ENCODE peak calls at places on chromosomes 12 and 14, in six cellular contexts. S is SK-N-SH, K is HCT116, C is GM12878, O is K562, U is H1. R is an unnamed sample.

GRCh38 chr14:36097356-36097755 is 79.2 kb downstream of the PTCSC3 start:
- DNase-seq in S (no peak), K (no peak), C (no peak), O (no peak), U (no peak), R (no peak)

GRCh38 chr14:103260629-103261124 is 73.4 kb upstream of the EIF5 start:
- DNase-seq in S (peak; percentile 57), K (no peak), C (no peak), O (no peak), U (no peak), R (no peak)

GRCh38 chr12:85923767-85924331 is 49.8 kb downstream of the NTS start:
- DNase-seq in S (peak; percentile 24), K (peak; percentile 21), C (no peak), O (no peak), U (no peak), R (no peak)

GRCh38 chr12:55829967-55830600 is 697 bp upstream of the DNAJC14 start:
- DNase-seq in S (peak; percentile 79), K (no peak), C (no peak), O (peak; percentile 80), U (no peak), R (no peak)

GRCh38 chr12:41794341-41794740 is 350.3 kb downstream of the GXYLT1 start:
- DNase-seq in S (no peak), K (no peak), C (no peak), O (no peak), U (no peak), R (no peak)

GRCh38 chr14:55705651-55706340 is 125.8 kb downstream of the KTN1 start:
- DNase-seq in S (no peak), K (no peak), C (no peak), O (no peak), U (no peak), R (no peak)

GRCh38 chr14:24388474-24389179 is 10.2 kb upstream of the NYNRIN start:
- DNase-seq in S (no peak), K (no peak), C (no peak), O (no peak), U (no peak), R (no peak)

GRCh38 chr14:54106802-54107377 is 150.3 kb upstream of the BMP4 start:
- DNase-seq in S (no peak), K (no peak), C (no peak), O (no peak), U (no peak), R (no peak)

GRCh38 chr14:73634333-73634833 is 10.4 kb upstream of the DNAL1 start:
- DNase-seq in S (peak; percentile 16), K (no peak), C (no peak), O (no peak), U (peak; percentile 66), R (peak; percentile 64)

GRCh38 chr12:49698619-49699545 is 8.3 kb downstream of the FMNL3 start:
- DNase-seq in S (no peak), K (no peak), C (peak; percentile 91), O (no peak), U (peak; percentile 67), R (peak; percentile 87)

GRCh38 chr14:100426331-100426730 is 103.2 kb downstream of the SLC25A47 start:
- DNase-seq in S (no peak), K (no peak), C (no peak), O (no peak), U (no peak), R (no peak)

GRCh38 chr12:88615490-88615889 is 35.2 kb upstream of the KITLG start:
- DNase-seq in S (no peak), K (no peak), C (no peak), O (no peak), U (no peak), R (no peak)

GRCh38 chr14:105247715-105248367 is 492 bp upstream of the BTBD6 start:
- DNase-seq in S (no peak), K (no peak), C (no peak), O (no peak), U (no peak), R (no peak)

GRCh38 chr12:94322346-94322745 is 137.3 kb downstream of the CEP83 start:
- DNase-seq in S (no peak), K (no peak), C (no peak), O (no peak), U (no peak), R (no peak)

GRCh38 chr12:49121047-49121696 is 10.0 kb downstream of the TUBA1B start:
- DNase-seq in S (peak; percentile 77), K (peak; percentile 69), C (no peak), O (peak; percentile 41), U (peak; percentile 13), R (peak; percentile 51)

GRCh38 chr14:74619672-74620131 is 7.7 kb upstream of the LTBP2 start:
- DNase-seq in S (no peak), K (no peak), C (no peak), O (peak; percentile 36), U (no peak), R (no peak)

GRCh38 chr14:69652942-69653680 is 41.7 kb downstream of the SUSD6 start:
- DNase-seq in S (no peak), K (no peak), C (no peak), O (no peak), U (no peak), R (no peak)

GRCh38 chr12:76952995-76953394 is 74.2 kb upstream of the CSRP2 start:
- DNase-seq in S (peak; percentile 55), K (peak; percentile 27), C (no peak), O (no peak), U (no peak), R (no peak)

GRCh38 chr14:46488374-46488773 is 163.2 kb downstream of the RPL10L start:
- DNase-seq in S (no peak), K (no peak), C (no peak), O (no peak), U (no peak), R (no peak)

GRCh38 chr12:54411398-54412241 is 7.4 kb downstream of the ITGA5 start:
- DNase-seq in S (no peak), K (no peak), C (no peak), O (peak; percentile 80), U (no peak), R (no peak)

GRCh38 chr14:49405291-49405690 is 180.9 kb downstream of the RPS29 start:
- DNase-seq in S (no peak), K (no peak), C (no peak), O (no peak), U (no peak), R (no peak)

GRCh38 chr12:120879711-120880300 is 24.4 kb downstream of the SPPL3 start:
- DNase-seq in S (no peak), K (no peak), C (no peak), O (no peak), U (no peak), R (no peak)

GRCh38 chr14:104240426-104241157 is 102.2 kb downstream of the KIF26A start:
- DNase-seq in S (peak; percentile 32), K (no peak), C (no peak), O (no peak), U (no peak), R (no peak)

GRCh38 chr12:5612556-5613421 is 180.9 kb downstream of the NTF3 start:
- DNase-seq in S (no peak), K (no peak), C (no peak), O (peak; percentile 68), U (no peak), R (no peak)

GRCh38 chr14:31042300-31042699 is 16.1 kb upstream of the STRN3 start:
- DNase-seq in S (no peak), K (no peak), C (no peak), O (no peak), U (no peak), R (no peak)

GRCh38 chr12:1919284-1919683 is 832 bp upstream of the CACNA2D4 start:
- DNase-seq in S (peak; percentile 9), K (no peak), C (no peak), O (no peak), U (no peak), R (no peak)

GRCh38 chr14:69268763-69269162 is 8.8 kb downstream of the GALNT16 start:
- DNase-seq in S (no peak), K (no peak), C (no peak), O (no peak), U (no peak), R (no peak)

GRCh38 chr12:76123301-76124212 is 39.1 kb upstream of the NAP1L1 start:
- DNase-seq in S (no peak), K (no peak), C (no peak), O (no peak), U (no peak), R (no peak)

GRCh38 chr14:58864751-58865519 is 227.2 kb downstream of the DACT1 start:
- DNase-seq in S (peak; percentile 50), K (no peak), C (no peak), O (no peak), U (no peak), R (no peak)
- TF ChIP-seq YY1 in S (no peak), K (no peak), C (no peak), O (no peak), U (no peak), R (no peak)

GRCh38 chr12:107655281-107656065 is 30.1 kb upstream of the PWP1 start:
- DNase-seq in S (peak; percentile 84), K (no peak), C (no peak), O (no peak), U (no peak), R (no peak)
- TF ChIP-seq YY1 in S (no peak), K (no peak), C (no peak), O (no peak), U (no peak), R (no peak)

GRCh38 chr12:82968644-82969339 is 282.1 kb downstream of the TMTC2 start:
- DNase-seq in S (peak; percentile 63), K (no peak), C (no peak), O (no peak), U (no peak), R (no peak)

GRCh38 chr12:82973601-82974000 is 286.9 kb downstream of the TMTC2 start:
- DNase-seq in S (no peak), K (no peak), C (no peak), O (no peak), U (no peak), R (no peak)

GRCh38 chr12:82970614-82971013 is 283.9 kb downstream of the TMTC2 start:
- DNase-seq in S (no peak), K (no peak), C (no peak), O (no peak), U (no peak), R (no peak)

GRCh38 chr12:82972624-82973023 is 285.9 kb downstream of the TMTC2 start:
- DNase-seq in S (no peak), K (no peak), C (no peak), O (no peak), U (no peak), R (no peak)
- TF ChIP-seq YY1 in S (no peak), K (no peak), C (no peak), O (no peak), U (no peak), R (no peak)

GRCh38 chr12:12423367-12423766 is 66.5 kb downstream of the BORCS5 start:
- DNase-seq in S (no peak), K (no peak), C (no peak), O (no peak), U (no peak), R (no peak)

GRCh38 chr12:12428047-12428446 is 71.2 kb downstream of the BORCS5 start:
- DNase-seq in S (no peak), K (no peak), C (no peak), O (no peak), U (no peak), R (no peak)

GRCh38 chr12:12427568-12427967 is 70.7 kb downstream of the BORCS5 start:
- DNase-seq in S (no peak), K (no peak), C (no peak), O (no peak), U (no peak), R (no peak)

GRCh38 chr12:12428961-12429657 is 72.2 kb downstream of the BORCS5 start:
- DNase-seq in S (no peak), K (no peak), C (no peak), O (no peak), U (no peak), R (no peak)

GRCh38 chr12:12425616-12426015 is 68.7 kb downstream of the BORCS5 start:
- DNase-seq in S (no peak), K (no peak), C (no peak), O (no peak), U (no peak), R (no peak)
- TF ChIP-seq YY1 in S (no peak), K (no peak), C (no peak), O (no peak), U (no peak), R (no peak)

R was measured in NT2/D1.